ENCODE peak calls at places on chromosomes 7 and 10, in eight cellular contexts. C is psoas muscle, Z is IMR-90, D is sigmoid colon, Q is MM.1S, U is cardiac muscle cell, J is body of pancreas, A is GM12878. S is an unnamed sample.
A peak's percentile ranks its signal among the peaks of the same experiment; 100 is the strongest.

GRCh38 chr10:115948415-115948814 is 324.6 kb downstream of the GFRA1 start:
- DNase-seq in C (no peak), U (no peak), D (no peak), Z (peak; percentile 33), Q (peak; percentile 14), J (no peak), A (no peak), S (no peak)

GRCh38 chr7:38006559-38006958 is 86.1 kb downstream of the EPDR1 start:
- DNase-seq in Z (no peak), A (no peak), J (no peak), C (no peak), D (no peak), U (no peak), Q (peak; percentile 40), S (no peak)

GRCh38 chr7:154902600-154903082 is 100.3 kb downstream of the PAXIP1 start:
- DNase-seq in Z (no peak), C (no peak), A (no peak), D (peak; percentile 21), J (no peak), Q (no peak), U (no peak), S (no peak)

GRCh38 chr10:24983946-24984345 is 31.5 kb upstream of the PRTFDC1 start:
- DNase-seq in U (no peak), Q (no peak), Z (no peak), C (no peak), J (no peak), D (no peak), A (no peak), S (no peak)

GRCh38 chr10:11017575-11018425 is at the start of gene CELF2:
- DNase-seq in C (peak; percentile 91), D (peak; percentile 81), J (peak; percentile 43), U (peak; percentile 91), Z (no peak), Q (peak; percentile 91), A (no peak), S (peak; percentile 17)

GRCh38 chr10:10658157-10658556 is 359.5 kb upstream of the CELF2 start:
- DNase-seq in J (no peak), D (no peak), A (no peak), Q (no peak), U (no peak), Z (peak; percentile 43), C (no peak), S (no peak)

GRCh38 chr10:79472951-79473350 is 27.5 kb upstream of the ZCCHC24 start:
- DNase-seq in Z (no peak), D (no peak), C (no peak), U (no peak), Q (no peak), A (no peak), J (no peak), S (no peak)

GRCh38 chr10:74081192-74081803 is 69.3 kb downstream of the AP3M1 start:
- DNase-seq in U (peak; percentile 61), J (peak; percentile 47), C (no peak), Z (peak; percentile 57), D (peak; percentile 69), A (no peak), Q (peak; percentile 47), S (peak; percentile 36)

GRCh38 chr7:121329460-121330052 is 756 bp downstream of the WNT16 start:
- DNase-seq in J (peak; percentile 35), Q (peak; percentile 83), U (peak; percentile 48), A (no peak), C (no peak), Z (no peak), D (no peak), S (no peak)

GRCh38 chr10:9707205-9707604 is 1310.5 kb upstream of the CELF2 start:
- DNase-seq in C (no peak), Z (no peak), J (no peak), D (no peak), A (no peak), Q (no peak), U (no peak), S (no peak)

GRCh38 chr7:1460757-1461639 is 1.7 kb upstream of the MICALL2 start:
- DNase-seq in U (peak; percentile 38), A (no peak), D (peak; percentile 86), Q (no peak), J (peak; percentile 81), C (peak; percentile 85), Z (peak; percentile 34), S (peak; percentile 84)
- H3K4me1 ChIP-seq in U (no peaks in the 10 kb centered on the region), A (peaks cover 17% of the 10 kb centered on the region), D (peaks cover 3% of the 10 kb centered on the region), Q (peaks cover 14% of the 10 kb centered on the region), J (peaks cover 46% of the 10 kb centered on the region), C (peaks cover 20% of the 10 kb centered on the region), Z (peaks cover 28% of the 10 kb centered on the region), S (peaks cover 47% of the 10 kb centered on the region)

GRCh38 chr7:118185163-118185860 is 1.3 kb downstream of the LSM8 start:
- DNase-seq in Q (no peak), A (no peak), Z (peak; percentile 40), D (no peak), J (no peak), U (no peak), C (no peak), S (no peak)
- H3K27ac ChIP-seq in Q (no peak overlapping the region), A (peak overlapping the region; percentile 93), Z (peak overlapping the region; percentile 6), D (no peak overlapping the region), J (no peak overlapping the region), U (no peak overlapping the region), C (peak overlapping the region; percentile 96), S (no peak overlapping the region)

GRCh38 chr7:108455833-108456677 is at the start of gene NRCAM:
- DNase-seq in D (no peak), C (peak; percentile 54), Q (no peak), A (no peak), U (peak; percentile 85), J (peak; percentile 88), Z (no peak), S (peak; percentile 91)

GRCh38 chr7:108454317-108454673 is 1.9 kb downstream of the NRCAM start:
- DNase-seq in Q (no peak), J (no peak), U (no peak), C (no peak), A (no peak), D (no peak), Z (no peak), S (no peak)

GRCh38 chr7:108455524-108455832 is 758 bp downstream of the NRCAM start:
- DNase-seq in J (peak; percentile 43), U (no peak), Z (no peak), D (no peak), Q (no peak), A (no peak), C (no peak), S (peak; percentile 70)

GRCh38 chr7:108453320-108453719 is 2.9 kb downstream of the NRCAM start:
- DNase-seq in U (no peak), A (no peak), Z (no peak), Q (no peak), D (no peak), J (no peak), C (no peak), S (peak; percentile 36)

GRCh38 chr7:108454674-108455523 is 1.3 kb downstream of the NRCAM start:
- DNase-seq in Q (no peak), U (peak; percentile 49), J (peak; percentile 33), A (no peak), Z (no peak), D (no peak), C (no peak), S (peak; percentile 65)
- TF ChIP-seq CTCF in Q (no peak), U (peak; percentile 30), J (no peak), A (no peak), Z (no peak), D (no peak), C (no peak), S (no peak)

GRCh38 chr7:159141159-159141558 is 3.5 kb downstream of the VIPR2 start:
- DNase-seq in Z (no peak), D (no peak), J (no peak), A (no peak), C (peak; percentile 15), U (no peak), Q (no peak), S (no peak)
- H3K4me1 ChIP-seq in Z (no peaks in the 10 kb centered on the region), D (no peaks in the 10 kb centered on the region), J (peaks cover 7% of the 10 kb centered on the region), A (no peaks in the 10 kb centered on the region), C (peaks cover 5% of the 10 kb centered on the region), U (peaks cover 19% of the 10 kb centered on the region), Q (no peaks in the 10 kb centered on the region), S (peaks cover 14% of the 10 kb centered on the region)

GRCh38 chr7:27179503-27180430 is 5.3 kb downstream of the HOXA11 start:
- DNase-seq in J (peak; percentile 41), C (peak; percentile 90), A (no peak), D (peak; percentile 93), U (peak; percentile 63), Z (peak; percentile 45), Q (no peak), S (peak; percentile 53)
- H3K27ac ChIP-seq in J (no peak overlapping the region), C (peak overlapping the region; percentile 92), A (no peak overlapping the region), D (peak overlapping the region; percentile 98), U (no peak overlapping the region), Z (no peak overlapping the region), Q (no peak overlapping the region), S (no peak overlapping the region)

GRCh38 chr10:63267414-63268138 is 134.4 kb downstream of the NRBF2 start:
- DNase-seq in J (peak; percentile 38), D (no peak), U (peak; percentile 65), Z (peak; percentile 94), C (no peak), A (no peak), Q (peak; percentile 26), S (no peak)

GRCh38 chr10:63268139-63268797 is 135.1 kb downstream of the NRBF2 start:
- DNase-seq in J (no peak), Q (peak; percentile 27), U (peak; percentile 27), D (no peak), A (no peak), C (no peak), Z (peak; percentile 26), S (no peak)

GRCh38 chr10:63266337-63267327 is 133.5 kb downstream of the NRBF2 start:
- DNase-seq in U (no peak), A (no peak), J (no peak), Z (no peak), C (no peak), D (no peak), Q (peak; percentile 18), S (no peak)

GRCh38 chr10:63265646-63266207 is 132.6 kb downstream of the NRBF2 start:
- DNase-seq in Z (no peak), Q (no peak), A (no peak), J (no peak), D (no peak), U (no peak), C (no peak), S (no peak)

GRCh38 chr10:63268798-63269503 is 135.8 kb downstream of the NRBF2 start:
- DNase-seq in A (peak; percentile 95), J (peak; percentile 91), Q (peak; percentile 96), Z (peak; percentile 97), C (peak; percentile 84), U (peak; percentile 93), D (peak; percentile 95), S (peak; percentile 77)
- TF ChIP-seq CTCF in A (no peak), J (peak; percentile 68), Q (peak; percentile 33), Z (peak; percentile 17), C (peak; percentile 47), U (peak; percentile 27), D (peak; percentile 14), S (peak; percentile 65)

S was measured in adrenal gland.